ENCODE peak calls at places on chromosomes 2 and 18, in five cellular contexts. One of them, this sample, is unnamed.

GRCh38 chr2:65706376-65706775 is 274.0 kb upstream of the SPRED2 start:
- DNase-seq in HepG2: no peak
- DNase-seq in HCT116: no peak
- DNase-seq in WTC11: no peak
- DNase-seq in K562: no peak
- DNase-seq in this sample: no peak

GRCh38 chr2:107936427-107937359 is 49.6 kb upstream of the SLC5A7 start:
- DNase-seq in HCT116: no peak
- DNase-seq in HepG2: peak
- DNase-seq in WTC11: peak
- DNase-seq in K562: peak
- DNase-seq in this sample: no peak

GRCh38 chr2:33395660-33396249 is 80.7 kb upstream of the RASGRP3 start:
- DNase-seq in K562: peak
- DNase-seq in WTC11: peak
- DNase-seq in HepG2: peak
- DNase-seq in HCT116: peak
- DNase-seq in this sample: no peak

GRCh38 chr2:111017034-111017640 is 103.6 kb upstream of the BCL2L11 start:
- DNase-seq in WTC11: no peak
- DNase-seq in HepG2: no peak
- DNase-seq in K562: no peak
- DNase-seq in HCT116: no peak
- DNase-seq in this sample: no peak

GRCh38 chr2:240564571-240565266 is 3.6 kb upstream of the RNPEPL1 start:
- DNase-seq in K562: no peak
- DNase-seq in WTC11: no peak
- DNase-seq in HepG2: no peak
- DNase-seq in HCT116: no peak
- DNase-seq in this sample: no peak

GRCh38 chr2:121489284-121489683 is 41.4 kb upstream of the RNU4ATAC start:
- DNase-seq in HCT116: no peak
- DNase-seq in WTC11: no peak
- DNase-seq in K562: no peak
- DNase-seq in HepG2: peak
- DNase-seq in this sample: peak

GRCh38 chr2:84919885-84920580 is 14.6 kb downstream of the TMSB10 start:
- DNase-seq in K562: peak
- DNase-seq in HepG2: peak
- DNase-seq in WTC11: no peak
- DNase-seq in HCT116: peak
- DNase-seq in this sample: no peak

GRCh38 chr2:234805826-234806225 is 146.0 kb upstream of the SH3BP4 start:
- DNase-seq in HCT116: no peak
- DNase-seq in HepG2: no peak
- DNase-seq in K562: no peak
- DNase-seq in WTC11: no peak
- DNase-seq in this sample: no peak

GRCh38 chr2:134405641-134406081 is 151.8 kb downstream of the MGAT5 start:
- DNase-seq in HCT116: no peak
- DNase-seq in K562: no peak
- DNase-seq in WTC11: no peak
- DNase-seq in HepG2: no peak
- DNase-seq in this sample: no peak

GRCh38 chr2:166410828-166411472 is 35.2 kb upstream of the SCN9A start:
- DNase-seq in K562: no peak
- DNase-seq in WTC11: no peak
- DNase-seq in HepG2: peak
- DNase-seq in HCT116: peak
- DNase-seq in this sample: no peak

GRCh38 chr2:239928457-239929350 is 96.4 kb downstream of the NDUFA10 start:
- DNase-seq in HCT116: no peak
- DNase-seq in K562: no peak
- DNase-seq in HepG2: no peak
- DNase-seq in WTC11: peak
- DNase-seq in this sample: no peak

GRCh38 chr18:457120-457519 is 43.4 kb downstream of the COLEC12 start:
- DNase-seq in K562: no peak
- DNase-seq in HCT116: no peak
- DNase-seq in WTC11: no peak
- DNase-seq in HepG2: no peak
- DNase-seq in this sample: no peak

GRCh38 chr2:85852979-85853498 is 35.8 kb downstream of the ST3GAL5 start:
- DNase-seq in HepG2: no peak
- DNase-seq in WTC11: no peak
- DNase-seq in HCT116: no peak
- DNase-seq in K562: no peak
- DNase-seq in this sample: peak

GRCh38 chr2:242085941-242086621 is 216.6 kb downstream of the RTP5 start:
- DNase-seq in HepG2: peak
- DNase-seq in K562: no peak
- DNase-seq in HCT116: no peak
- DNase-seq in WTC11: no peak
- DNase-seq in this sample: peak

DNA sequence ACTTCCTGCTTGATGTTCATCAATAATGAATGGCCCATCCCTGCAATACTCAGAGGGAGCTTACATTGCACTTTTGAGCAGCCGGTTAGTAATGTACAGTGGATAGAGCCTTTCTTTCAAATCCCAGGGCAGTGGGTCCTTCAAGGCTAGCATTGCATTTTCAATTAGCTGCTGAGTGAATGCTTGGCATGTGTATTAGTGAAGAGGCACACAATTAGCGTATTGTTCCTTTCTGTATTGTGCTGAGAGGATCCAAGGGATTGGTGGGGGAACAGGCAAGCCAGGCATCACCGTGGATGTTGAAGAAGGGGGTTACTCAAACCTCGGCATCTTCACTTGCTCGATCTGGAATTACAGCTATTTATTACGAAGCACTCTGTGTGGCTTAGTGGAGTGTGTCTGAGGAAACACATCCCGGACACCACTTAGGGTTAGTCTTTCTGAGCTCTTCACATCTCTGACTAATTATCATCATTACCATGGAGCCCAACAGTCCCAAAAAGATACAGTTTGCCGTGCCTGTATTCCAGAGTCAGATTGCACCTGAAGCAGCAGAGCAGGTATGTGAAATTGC is at the start of gene PPP1R1C:
- DNase-seq in HepG2: no peak
- DNase-seq in HCT116: no peak
- DNase-seq in K562: no peak
- DNase-seq in WTC11: no peak
- DNase-seq in this sample: no peak
- TF ChIP-seq ATF3 in HepG2: no peak
- TF ChIP-seq ATF3 in HCT116: no peak
- TF ChIP-seq ATF3 in K562: no peak
- TF ChIP-seq ATF3 in WTC11: no peak
- TF ChIP-seq ATF3 in this sample: no peak

GRCh38 chr2:96876036-96876810 is 6.3 kb upstream of the SEMA4C start:
- DNase-seq in WTC11: no peak
- DNase-seq in HepG2: no peak
- DNase-seq in K562: peak
- DNase-seq in HCT116: no peak
- DNase-seq in this sample: no peak
- TF ChIP-seq ATF3 in WTC11: no peak
- TF ChIP-seq ATF3 in HepG2: no peak
- TF ChIP-seq ATF3 in K562: no peak
- TF ChIP-seq ATF3 in HCT116: no peak
- TF ChIP-seq ATF3 in this sample: no peak

DNA sequence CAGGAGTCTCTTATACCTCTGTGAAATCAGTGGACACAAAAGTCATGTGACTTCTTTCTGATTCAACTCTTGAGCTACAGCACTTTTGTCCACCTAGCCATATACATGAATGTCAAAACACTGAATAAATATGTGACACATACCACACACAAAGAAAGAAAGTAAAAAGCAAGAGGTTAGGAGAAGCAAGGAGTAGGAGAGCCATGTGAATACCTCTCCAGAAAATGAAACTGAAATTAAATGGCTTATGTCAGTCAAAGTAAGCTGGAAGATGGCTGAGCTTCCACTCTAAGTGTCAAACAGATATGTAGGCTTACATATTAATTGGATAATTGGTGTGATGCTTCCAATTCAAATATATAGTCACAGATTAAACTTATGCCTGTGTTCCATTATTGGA is 1050.5 kb downstream of the BCL11A start:
- DNase-seq in HepG2: no peak
- DNase-seq in HCT116: no peak
- DNase-seq in WTC11: no peak
- DNase-seq in K562: no peak
- DNase-seq in this sample: no peak
- TF ChIP-seq ATF3 in HepG2: no peak
- TF ChIP-seq ATF3 in HCT116: no peak
- TF ChIP-seq ATF3 in WTC11: no peak
- TF ChIP-seq ATF3 in K562: no peak
- TF ChIP-seq ATF3 in this sample: no peak

GRCh38 chr2:101406867-101407266 is 19.6 kb upstream of the CREG2 start:
- DNase-seq in HCT116: no peak
- DNase-seq in HepG2: no peak
- DNase-seq in K562: no peak
- DNase-seq in WTC11: no peak
- DNase-seq in this sample: no peak
- TF ChIP-seq ATF3 in HCT116: no peak
- TF ChIP-seq ATF3 in HepG2: no peak
- TF ChIP-seq ATF3 in K562: no peak
- TF ChIP-seq ATF3 in WTC11: no peak
- TF ChIP-seq ATF3 in this sample: no peak

GRCh38 chr18:67500512-67500911 is 16.0 kb downstream of the DSEL start:
- DNase-seq in WTC11: no peak
- DNase-seq in HCT116: no peak
- DNase-seq in K562: no peak
- DNase-seq in HepG2: no peak
- DNase-seq in this sample: no peak
- TF ChIP-seq ATF3 in WTC11: no peak
- TF ChIP-seq ATF3 in HCT116: no peak
- TF ChIP-seq ATF3 in K562: no peak
- TF ChIP-seq ATF3 in HepG2: no peak
- TF ChIP-seq ATF3 in this sample: no peak

GRCh38 chr2:39062320-39062719 is 58.5 kb downstream of the SOS1 start:
- DNase-seq in K562: no peak
- DNase-seq in WTC11: no peak
- DNase-seq in HepG2: no peak
- DNase-seq in HCT116: no peak
- DNase-seq in this sample: no peak
- TF ChIP-seq ATF3 in K562: no peak
- TF ChIP-seq ATF3 in WTC11: no peak
- TF ChIP-seq ATF3 in HepG2: no peak
- TF ChIP-seq ATF3 in HCT116: no peak
- TF ChIP-seq ATF3 in this sample: no peak

GRCh38 chr18:60686142-60686541 is 313.6 kb upstream of the MC4R start:
- DNase-seq in K562: no peak
- DNase-seq in HepG2: no peak
- DNase-seq in WTC11: no peak
- DNase-seq in HCT116: no peak
- DNase-seq in this sample: no peak
- TF ChIP-seq ATF3 in K562: no peak
- TF ChIP-seq ATF3 in HepG2: no peak
- TF ChIP-seq ATF3 in WTC11: no peak
- TF ChIP-seq ATF3 in HCT116: no peak
- TF ChIP-seq ATF3 in this sample: no peak

DNA sequence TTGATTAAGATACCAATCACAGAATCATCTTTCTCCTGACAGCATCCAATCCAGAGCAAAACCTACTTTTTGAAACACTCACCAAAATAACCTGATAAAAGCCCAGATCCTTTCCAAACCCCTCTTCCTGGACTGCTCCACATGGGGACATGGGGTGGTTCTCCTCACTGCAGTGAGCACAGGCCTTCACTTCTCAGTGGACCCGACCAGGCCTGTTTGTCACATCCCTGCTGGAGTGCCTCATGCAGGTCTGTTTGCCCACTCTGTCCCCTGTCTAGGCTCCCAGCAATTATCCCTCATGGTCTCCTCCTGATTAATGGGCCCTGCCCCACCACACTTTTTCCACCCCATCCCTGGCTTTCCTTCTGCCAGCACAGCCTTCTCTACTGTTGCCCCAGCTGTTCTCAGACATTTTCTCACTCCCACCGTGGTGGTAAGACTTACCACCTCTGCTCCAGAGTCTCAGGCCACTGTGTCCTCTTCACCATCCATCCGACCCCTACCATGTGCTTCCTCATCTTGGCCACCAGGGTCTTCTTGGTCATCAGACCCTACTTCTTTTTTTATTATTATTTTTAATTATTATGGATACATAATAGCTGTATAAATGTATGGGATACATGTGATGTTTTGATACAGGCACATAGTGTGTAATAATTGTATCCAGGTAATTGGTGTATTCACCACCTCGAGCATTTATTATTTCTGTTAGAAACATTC is 21.1 kb downstream of the MRPL30 start:
- DNase-seq in K562: no peak
- DNase-seq in HCT116: no peak
- DNase-seq in HepG2: no peak
- DNase-seq in WTC11: no peak
- DNase-seq in this sample: no peak
- TF ChIP-seq ATF3 in K562: no peak
- TF ChIP-seq ATF3 in HCT116: no peak
- TF ChIP-seq ATF3 in HepG2: no peak
- TF ChIP-seq ATF3 in WTC11: no peak
- TF ChIP-seq ATF3 in this sample: no peak

GRCh38 chr18:75801178-75801577 is 373.7 kb upstream of the SMIM21 start:
- DNase-seq in K562: no peak
- DNase-seq in HepG2: no peak
- DNase-seq in WTC11: no peak
- DNase-seq in HCT116: no peak
- DNase-seq in this sample: no peak

GRCh38 chr18:75797046-75797445 is 369.5 kb upstream of the SMIM21 start:
- DNase-seq in HCT116: no peak
- DNase-seq in WTC11: no peak
- DNase-seq in HepG2: no peak
- DNase-seq in K562: no peak
- DNase-seq in this sample: no peak

GRCh38 chr18:75800331-75800648 is 372.8 kb upstream of the SMIM21 start:
- DNase-seq in K562: no peak
- DNase-seq in HCT116: no peak
- DNase-seq in HepG2: no peak
- DNase-seq in WTC11: no peak
- DNase-seq in this sample: no peak

GRCh38 chr18:75799449-75800330 is 372.2 kb upstream of the SMIM21 start:
- DNase-seq in HepG2: no peak
- DNase-seq in WTC11: no peak
- DNase-seq in K562: no peak
- DNase-seq in HCT116: no peak
- DNase-seq in this sample: no peak

GRCh38 chr18:75802681-75803080 is 375.2 kb upstream of the SMIM21 start:
- DNase-seq in HCT116: no peak
- DNase-seq in HepG2: no peak
- DNase-seq in WTC11: no peak
- DNase-seq in K562: no peak
- DNase-seq in this sample: no peak
- TF ChIP-seq ATF3 in HCT116: no peak
- TF ChIP-seq ATF3 in HepG2: no peak
- TF ChIP-seq ATF3 in WTC11: no peak
- TF ChIP-seq ATF3 in K562: no peak
- TF ChIP-seq ATF3 in this sample: no peak